ENCODE peak calls at places on chromosomes 3 and 15, in five cellular contexts. C, I, N, K and O are unnamed samples.

GRCh38 chr3:48503406-48504050 is 446 bp downstream of the SHISA5 start:
- DNase-seq in K (no peak), I (no peak), N (no peak), C (no peak), O (peak)

GRCh38 chr15:80789296-80789695 is 10.1 kb downstream of the CEMIP start:
- DNase-seq in K (no peak), N (no peak), I (no peak), C (no peak), O (no peak)

GRCh38 chr15:63052128-63052826 is 9.7 kb downstream of the TPM1 start:
- DNase-seq in N (no peak), I (no peak), C (no peak), K (no peak), O (no peak)

GRCh38 chr3:188531210-188531609 is 377.3 kb downstream of the LPP start:
- DNase-seq in K (peak), C (no peak), N (no peak), I (no peak), O (no peak)

GRCh38 chr3:47578691-47579632 is at the start of gene CSPG5:
- DNase-seq in C (peak), K (no peak), I (peak), N (no peak), O (peak)

GRCh38 chr3:125107861-125108567 is 52.2 kb upstream of the HEG1 start:
- DNase-seq in C (no peak), N (no peak), K (no peak), I (peak), O (no peak)

GRCh38 chr3:73622135-73622534 is 2.6 kb downstream of the PDZRN3 start:
- DNase-seq in I (peak), N (no peak), C (no peak), K (no peak), O (peak)

GRCh38 chr15:36951747-36952247 is 148.6 kb downstream of the MEIS2 start:
- DNase-seq in N (no peak), K (no peak), C (no peak), I (peak), O (no peak)

GRCh38 chr3:44235604-44236484 is 5.8 kb upstream of the TOPAZ1 start:
- DNase-seq in K (peak), C (no peak), I (peak), N (peak), O (peak)

GRCh38 chr15:74423443-74424257 is 10.1 kb downstream of the SEMA7A start:
- DNase-seq in N (no peak), C (no peak), K (no peak), I (no peak), O (no peak)

GRCh38 chr3:196093271-196094111 is 11.6 kb upstream of the TFRC start:
- DNase-seq in C (no peak), I (no peak), N (no peak), K (no peak), O (no peak)

GRCh38 chr3:126850370-126851085 is 132.4 kb upstream of the PLXNA1 start:
- DNase-seq in N (no peak), K (peak), I (no peak), C (no peak), O (peak)

GRCh38 chr15:62483817-62484216 is 318.7 kb upstream of the C2CD4B start:
- DNase-seq in N (no peak), K (no peak), C (no peak), I (no peak), O (no peak)